ENCODE peak calls at places on chromosomes 16 and 17, in seven cellular contexts. One of them, this sample, is unnamed.

GRCh38 chr16:89955001-89955685 is 6.6 kb downstream of the DEF8 start:
- DNase-seq in A673: no peak
- DNase-seq in heart left ventricle: no peak
- DNase-seq in cardiac muscle cell: no peak
- DNase-seq in CD8-positive, alpha-beta T cell: no peak
- DNase-seq in body of pancreas: no peak
- DNase-seq in ovary: no peak
- DNase-seq in this sample: no peak

GRCh38 chr17:72393553-72393952 is 272.7 kb downstream of the SOX9 start:
- DNase-seq in A673: no peak
- DNase-seq in heart left ventricle: no peak
- DNase-seq in cardiac muscle cell: no peak
- DNase-seq in CD8-positive, alpha-beta T cell: no peak
- DNase-seq in body of pancreas: no peak
- DNase-seq in ovary: no peak
- DNase-seq in this sample: no peak

GRCh38 chr17:78568494-78569115 is 8.6 kb downstream of the DNAH17 start:
- DNase-seq in A673: no peak
- DNase-seq in heart left ventricle: no peak
- DNase-seq in cardiac muscle cell: no peak
- DNase-seq in CD8-positive, alpha-beta T cell: no peak
- DNase-seq in body of pancreas: no peak
- DNase-seq in ovary: no peak
- DNase-seq in this sample: no peak

GRCh38 chr17:75652341-75652740 is 14.6 kb downstream of the RECQL5 start:
- DNase-seq in A673: no peak
- DNase-seq in heart left ventricle: no peak
- DNase-seq in cardiac muscle cell: no peak
- DNase-seq in CD8-positive, alpha-beta T cell: no peak
- DNase-seq in body of pancreas: no peak
- DNase-seq in ovary: no peak
- DNase-seq in this sample: no peak

GRCh38 chr17:76866774-76867577 is 1.2 kb upstream of the MGAT5B start:
- DNase-seq in A673: no peak
- DNase-seq in heart left ventricle: no peak
- DNase-seq in cardiac muscle cell: no peak
- DNase-seq in CD8-positive, alpha-beta T cell: no peak
- DNase-seq in body of pancreas: no peak
- DNase-seq in ovary: no peak
- DNase-seq in this sample: no peak

GRCh38 chr16:12803203-12804093 is at the start of gene CPPED1:
- DNase-seq in A673: peak; percentile 43
- DNase-seq in heart left ventricle: peak; percentile 94
- DNase-seq in cardiac muscle cell: peak; percentile 92
- DNase-seq in CD8-positive, alpha-beta T cell: peak; percentile 87
- DNase-seq in body of pancreas: peak; percentile 87
- DNase-seq in ovary: peak; percentile 91
- DNase-seq in this sample: peak; percentile 96

GRCh38 chr17:30477758-30478115 is 529 bp downstream of the GOSR1 start:
- DNase-seq in A673: no peak
- DNase-seq in heart left ventricle: no peak
- DNase-seq in cardiac muscle cell: no peak
- DNase-seq in CD8-positive, alpha-beta T cell: no peak
- DNase-seq in body of pancreas: no peak
- DNase-seq in ovary: no peak
- DNase-seq in this sample: no peak

GRCh38 chr16:67438098-67438791 is 7.3 kb downstream of the HSD11B2 start:
- DNase-seq in A673: no peak
- DNase-seq in heart left ventricle: no peak
- DNase-seq in cardiac muscle cell: no peak
- DNase-seq in CD8-positive, alpha-beta T cell: no peak
- DNase-seq in body of pancreas: no peak
- DNase-seq in ovary: no peak
- DNase-seq in this sample: no peak

GRCh38 chr17:41392278-41392677 is 5.1 kb downstream of the KRT31 start:
- DNase-seq in A673: no peak
- DNase-seq in heart left ventricle: no peak
- DNase-seq in cardiac muscle cell: no peak
- DNase-seq in CD8-positive, alpha-beta T cell: no peak
- DNase-seq in body of pancreas: no peak
- DNase-seq in ovary: no peak
- DNase-seq in this sample: no peak

GRCh38 chr17:29585080-29585751 is 4.2 kb downstream of the GIT1 start:
- DNase-seq in A673: no peak
- DNase-seq in heart left ventricle: peak; percentile 72
- DNase-seq in cardiac muscle cell: no peak
- DNase-seq in CD8-positive, alpha-beta T cell: no peak
- DNase-seq in body of pancreas: peak; percentile 19
- DNase-seq in ovary: no peak
- DNase-seq in this sample: no peak

GRCh38 chr17:82419471-82419995 is 1.1 kb upstream of the OGFOD3 start:
- DNase-seq in A673: no peak
- DNase-seq in heart left ventricle: no peak
- DNase-seq in cardiac muscle cell: no peak
- DNase-seq in CD8-positive, alpha-beta T cell: no peak
- DNase-seq in body of pancreas: no peak
- DNase-seq in ovary: no peak
- DNase-seq in this sample: no peak

GRCh38 chr17:19345486-19346350 is 16.8 kb downstream of the B9D1 start:
- DNase-seq in A673: no peak
- DNase-seq in heart left ventricle: no peak
- DNase-seq in cardiac muscle cell: no peak
- DNase-seq in CD8-positive, alpha-beta T cell: no peak
- DNase-seq in body of pancreas: no peak
- DNase-seq in ovary: no peak
- DNase-seq in this sample: no peak

GRCh38 chr16:79415983-79416641 is 184.4 kb downstream of the MAF start:
- DNase-seq in A673: no peak
- DNase-seq in heart left ventricle: no peak
- DNase-seq in cardiac muscle cell: no peak
- DNase-seq in CD8-positive, alpha-beta T cell: peak; percentile 1
- DNase-seq in body of pancreas: no peak
- DNase-seq in ovary: no peak
- DNase-seq in this sample: no peak

GRCh38 chr17:13540546-13540945 is 61.2 kb downstream of the HS3ST3A1 start:
- DNase-seq in A673: no peak
- DNase-seq in heart left ventricle: no peak
- DNase-seq in cardiac muscle cell: no peak
- DNase-seq in CD8-positive, alpha-beta T cell: no peak
- DNase-seq in body of pancreas: no peak
- DNase-seq in ovary: no peak
- DNase-seq in this sample: no peak

GRCh38 chr16:30369091-30369937 is 980 bp downstream of the TBC1D10B start:
- DNase-seq in A673: no peak
- DNase-seq in heart left ventricle: no peak
- DNase-seq in cardiac muscle cell: peak; percentile 47
- DNase-seq in CD8-positive, alpha-beta T cell: no peak
- DNase-seq in body of pancreas: no peak
- DNase-seq in ovary: peak; percentile 32
- DNase-seq in this sample: no peak

GRCh38 chr16:67144943-67145342 is 5.9 kb downstream of the B3GNT9 start:
- DNase-seq in A673: no peak
- DNase-seq in heart left ventricle: no peak
- DNase-seq in cardiac muscle cell: no peak
- DNase-seq in CD8-positive, alpha-beta T cell: no peak
- DNase-seq in body of pancreas: no peak
- DNase-seq in ovary: no peak
- DNase-seq in this sample: no peak

GRCh38 chr17:41781404-41782110 is 5.0 kb downstream of the JUP start:
- DNase-seq in A673: no peak
- DNase-seq in heart left ventricle: no peak
- DNase-seq in cardiac muscle cell: no peak
- DNase-seq in CD8-positive, alpha-beta T cell: no peak
- DNase-seq in body of pancreas: no peak
- DNase-seq in ovary: no peak
- DNase-seq in this sample: no peak

DNA sequence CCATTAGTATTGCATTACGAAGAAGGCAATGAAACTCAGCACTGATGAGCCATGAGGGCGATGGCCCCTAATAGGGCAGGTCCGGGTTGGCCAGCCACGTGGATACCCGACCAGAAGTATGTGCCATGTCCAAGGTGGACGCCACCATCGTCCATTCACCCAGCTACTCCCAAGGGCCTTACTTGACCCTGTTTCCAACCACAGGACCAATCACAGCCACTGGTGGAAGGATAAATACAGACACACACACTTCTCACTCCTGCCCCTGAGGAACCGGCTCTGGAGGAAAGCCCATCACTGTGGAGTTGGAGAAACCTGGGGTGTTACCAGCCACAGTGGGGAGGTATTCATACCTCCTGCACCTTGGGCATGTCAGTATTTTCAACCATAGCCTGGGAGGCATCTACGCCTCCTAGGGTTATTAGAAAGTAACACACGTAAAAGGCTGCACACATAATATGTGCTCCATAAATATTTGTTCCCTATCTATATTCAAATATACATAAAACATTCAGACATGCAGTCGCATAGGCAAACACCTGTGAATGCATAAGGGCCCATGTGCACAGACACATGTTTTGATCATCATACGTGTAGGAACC is 5.4 kb upstream of the ITGA3 start:
- DNase-seq in A673: no peak
- DNase-seq in heart left ventricle: no peak
- DNase-seq in cardiac muscle cell: no peak
- DNase-seq in CD8-positive, alpha-beta T cell: no peak
- DNase-seq in body of pancreas: no peak
- DNase-seq in ovary: no peak
- DNase-seq in this sample: no peak
- TF ChIP-seq CTCF in A673: no peak
- TF ChIP-seq CTCF in heart left ventricle: no peak
- TF ChIP-seq CTCF in cardiac muscle cell: no peak
- TF ChIP-seq CTCF in CD8-positive, alpha-beta T cell: no peak
- TF ChIP-seq CTCF in body of pancreas: no peak
- TF ChIP-seq CTCF in ovary: no peak
- TF ChIP-seq CTCF in this sample: no peak

GRCh38 chr16:88925540-88925887 is 51.5 kb downstream of the CBFA2T3 start:
- DNase-seq in A673: no peak
- DNase-seq in heart left ventricle: no peak
- DNase-seq in cardiac muscle cell: no peak
- DNase-seq in CD8-positive, alpha-beta T cell: no peak
- DNase-seq in body of pancreas: no peak
- DNase-seq in ovary: no peak
- DNase-seq in this sample: no peak

GRCh38 chr16:88927010-88927409 is 50.0 kb downstream of the CBFA2T3 start:
- DNase-seq in A673: no peak
- DNase-seq in heart left ventricle: no peak
- DNase-seq in cardiac muscle cell: no peak
- DNase-seq in CD8-positive, alpha-beta T cell: no peak
- DNase-seq in body of pancreas: peak; percentile 66
- DNase-seq in ovary: no peak
- DNase-seq in this sample: no peak

GRCh38 chr16:88927661-88928060 is 49.3 kb downstream of the CBFA2T3 start:
- DNase-seq in A673: no peak
- DNase-seq in heart left ventricle: no peak
- DNase-seq in cardiac muscle cell: no peak
- DNase-seq in CD8-positive, alpha-beta T cell: no peak
- DNase-seq in body of pancreas: no peak
- DNase-seq in ovary: no peak
- DNase-seq in this sample: no peak

GRCh38 chr16:88924834-88925539 is 52.0 kb downstream of the CBFA2T3 start:
- DNase-seq in A673: peak; percentile 97
- DNase-seq in heart left ventricle: peak; percentile 50
- DNase-seq in cardiac muscle cell: peak; percentile 42
- DNase-seq in CD8-positive, alpha-beta T cell: no peak
- DNase-seq in body of pancreas: peak; percentile 86
- DNase-seq in ovary: no peak
- DNase-seq in this sample: no peak

GRCh38 chr16:88926374-88926990 is 50.5 kb downstream of the CBFA2T3 start:
- DNase-seq in A673: no peak
- DNase-seq in heart left ventricle: no peak
- DNase-seq in cardiac muscle cell: no peak
- DNase-seq in CD8-positive, alpha-beta T cell: no peak
- DNase-seq in body of pancreas: no peak
- DNase-seq in ovary: no peak
- DNase-seq in this sample: no peak
- H3K27ac ChIP-seq in A673: no peak overlapping the region
- H3K27ac ChIP-seq in heart left ventricle: no peak overlapping the region
- H3K27ac ChIP-seq in cardiac muscle cell: no peak overlapping the region
- H3K27ac ChIP-seq in CD8-positive, alpha-beta T cell: no peak overlapping the region
- H3K27ac ChIP-seq in body of pancreas: no peak overlapping the region
- H3K27ac ChIP-seq in ovary: no peak overlapping the region
- H3K27ac ChIP-seq in this sample: no peak overlapping the region

GRCh38 chr17:32520737-32521399 is 34.1 kb downstream of the CDK5R1 start:
- DNase-seq in A673: no peak
- DNase-seq in heart left ventricle: no peak
- DNase-seq in cardiac muscle cell: no peak
- DNase-seq in CD8-positive, alpha-beta T cell: no peak
- DNase-seq in body of pancreas: no peak
- DNase-seq in ovary: no peak
- DNase-seq in this sample: no peak
- H3K4me1 ChIP-seq in A673: peaks cover 7% of the 10 kb centered on the region
- H3K4me1 ChIP-seq in heart left ventricle: peaks cover 33% of the 10 kb centered on the region
- H3K4me1 ChIP-seq in cardiac muscle cell: peaks cover 50% of the 10 kb centered on the region
- H3K4me1 ChIP-seq in CD8-positive, alpha-beta T cell: peaks cover 65% of the 10 kb centered on the region
- H3K4me1 ChIP-seq in body of pancreas: peaks cover 13% of the 10 kb centered on the region
- H3K4me1 ChIP-seq in ovary: no peaks in the 10 kb centered on the region
- H3K4me1 ChIP-seq in this sample: no peaks in the 10 kb centered on the region

GRCh38 chr17:21375757-21376584 is at the start of gene KCNJ12:
- DNase-seq in A673: peak; percentile 48
- DNase-seq in heart left ventricle: no peak
- DNase-seq in cardiac muscle cell: peak; percentile 76
- DNase-seq in CD8-positive, alpha-beta T cell: no peak
- DNase-seq in body of pancreas: no peak
- DNase-seq in ovary: no peak
- DNase-seq in this sample: no peak

GRCh38 chr17:21375162-21375560 is 996 bp upstream of the KCNJ12 start:
- DNase-seq in A673: no peak
- DNase-seq in heart left ventricle: no peak
- DNase-seq in cardiac muscle cell: no peak
- DNase-seq in CD8-positive, alpha-beta T cell: no peak
- DNase-seq in body of pancreas: no peak
- DNase-seq in ovary: no peak
- DNase-seq in this sample: no peak

GRCh38 chr17:21373034-21373433 is 3.1 kb upstream of the KCNJ12 start:
- DNase-seq in A673: no peak
- DNase-seq in heart left ventricle: no peak
- DNase-seq in cardiac muscle cell: no peak
- DNase-seq in CD8-positive, alpha-beta T cell: no peak
- DNase-seq in body of pancreas: no peak
- DNase-seq in ovary: no peak
- DNase-seq in this sample: no peak

GRCh38 chr17:21373696-21374454 is 2.3 kb upstream of the KCNJ12 start:
- DNase-seq in A673: no peak
- DNase-seq in heart left ventricle: no peak
- DNase-seq in cardiac muscle cell: no peak
- DNase-seq in CD8-positive, alpha-beta T cell: no peak
- DNase-seq in body of pancreas: no peak
- DNase-seq in ovary: no peak
- DNase-seq in this sample: no peak

GRCh38 chr17:21374455-21375161 is 1.5 kb upstream of the KCNJ12 start:
- DNase-seq in A673: peak; percentile 47
- DNase-seq in heart left ventricle: no peak
- DNase-seq in cardiac muscle cell: no peak
- DNase-seq in CD8-positive, alpha-beta T cell: no peak
- DNase-seq in body of pancreas: no peak
- DNase-seq in ovary: no peak
- DNase-seq in this sample: no peak
- TF ChIP-seq CTCF in A673: no peak
- TF ChIP-seq CTCF in heart left ventricle: no peak
- TF ChIP-seq CTCF in cardiac muscle cell: no peak
- TF ChIP-seq CTCF in CD8-positive, alpha-beta T cell: no peak
- TF ChIP-seq CTCF in body of pancreas: no peak
- TF ChIP-seq CTCF in ovary: no peak
- TF ChIP-seq CTCF in this sample: no peak